ENCODE peak calls at places on chromosomes 7 and 10, in nine cellular contexts. E is PC-3, G is ovary, O is aorta, Z is IMR-90, H is cardiac muscle cell, A is HCT116, F is sigmoid colon, Q is body of pancreas. L is an unnamed sample. For H3K36me3, the result is how much of the 10 kb centered on the place peaks cover.

GRCh38 chr10:80617807-80618206 is 80.1 kb downstream of the SH2D4B start:
- DNase-seq in E (no peak), G (no peak), O (no peak), Z (no peak), H (no peak), A (no peak), F (no peak), Q (no peak), L (no peak)

GRCh38 chr7:95805909-95806308 is 33.6 kb downstream of the DYNC1I1 start:
- DNase-seq in E (no peak), G (no peak), O (no peak), Z (no peak), H (no peak), A (no peak), F (no peak), Q (no peak), L (no peak)

GRCh38 chr7:30285067-30285530 is 702 bp downstream of the ZNRF2 start:
- DNase-seq in E (peak), G (peak), O (peak), Z (peak), H (peak), A (no peak), F (peak), Q (peak), L (no peak)

GRCh38 chr10:121510201-121510771 is 88.0 kb downstream of the FGFR2 start:
- DNase-seq in E (no peak), G (no peak), O (no peak), Z (no peak), H (no peak), A (no peak), F (peak), Q (no peak), L (no peak)

GRCh38 chr7:101591504-101591903 is 37.6 kb downstream of the MYL10 start:
- DNase-seq in E (no peak), G (no peak), O (no peak), Z (no peak), H (no peak), A (no peak), F (no peak), Q (no peak), L (no peak)

GRCh38 chr7:117872565-117873055 is 631 bp downstream of the CTTNBP2 start:
- DNase-seq in E (no peak), G (peak), O (peak), Z (no peak), H (no peak), A (peak), F (peak), Q (peak), L (peak)

GRCh38 chr10:15346440-15347141 is 24.5 kb downstream of the FAM171A1 start:
- DNase-seq in E (no peak), G (peak), O (no peak), Z (peak), H (peak), A (no peak), F (peak), Q (no peak), L (peak)

GRCh38 chr10:114779803-114780609 is 41.6 kb upstream of the FHIP2A start:
- DNase-seq in E (peak), G (no peak), O (no peak), Z (peak), H (peak), A (peak), F (no peak), Q (no peak), L (peak)

GRCh38 chr7:91503934-91504575 is 239.8 kb downstream of the FZD1 start:
- DNase-seq in E (no peak), G (no peak), O (no peak), Z (no peak), H (peak), A (no peak), F (no peak), Q (no peak), L (peak)

GRCh38 chr10:106285199-106285598 is 879.3 kb downstream of the SORCS1 start:
- DNase-seq in E (no peak), G (no peak), O (no peak), Z (peak), H (peak), A (no peak), F (no peak), Q (no peak), L (peak)

GRCh38 chr10:71448146-71448545 is 51.4 kb downstream of the CDH23 start:
- DNase-seq in E (no peak), G (no peak), O (no peak), Z (no peak), H (no peak), A (no peak), F (no peak), Q (no peak), L (no peak)

GRCh38 chr7:2641406-2642393 is 9.9 kb downstream of the TTYH3 start:
- DNase-seq in E (no peak), G (peak), O (peak), Z (peak), H (peak), A (no peak), F (peak), Q (peak), L (peak)

GRCh38 chr10:59580257-59580863 is 129.3 kb downstream of the SLC16A9 start:
- DNase-seq in E (peak), G (no peak), O (no peak), Z (peak), H (peak), A (peak), F (no peak), Q (no peak), L (peak)

GRCh38 chr7:1403844-1404404 is 55.3 kb downstream of the MICALL2 start:
- DNase-seq in E (peak), G (no peak), O (no peak), Z (peak), H (peak), A (no peak), F (no peak), Q (no peak), L (peak)

GRCh38 chr7:110914263-110914662 is 176.7 kb upstream of the LRRN3 start:
- DNase-seq in E (no peak), G (no peak), O (no peak), Z (no peak), H (no peak), A (no peak), F (no peak), Q (no peak), L (no peak)

GRCh38 chr10:70930251-70931000 is 42.1 kb upstream of the PCBD1 start:
- DNase-seq in E (no peak), G (no peak), O (no peak), Z (no peak), H (no peak), A (no peak), F (no peak), Q (no peak), L (no peak)

GRCh38 chr7:115217373-115217772 is 295.5 kb downstream of the MDFIC start:
- DNase-seq in E (peak), G (no peak), O (no peak), Z (no peak), H (peak), A (no peak), F (no peak), Q (no peak), L (no peak)

GRCh38 chr7:48147078-48147591 is 24.1 kb upstream of the ABCA13 start:
- DNase-seq in E (peak), G (no peak), O (no peak), Z (no peak), H (no peak), A (no peak), F (no peak), Q (no peak), L (no peak)

GRCh38 chr10:131503992-131504391 is 192.5 kb upstream of the TCERG1L start:
- DNase-seq in E (no peak), G (no peak), O (no peak), Z (no peak), H (no peak), A (no peak), F (no peak), Q (no peak), L (no peak)

GRCh38 chr10:110228066-110228465 is 20.7 kb downstream of the MXI1 start:
- DNase-seq in E (no peak), G (no peak), O (no peak), Z (no peak), H (no peak), A (no peak), F (no peak), Q (no peak), L (no peak)

GRCh38 chr7:26620352-26620751 is 244.0 kb downstream of the SKAP2 start:
- DNase-seq in E (peak), G (no peak), O (no peak), Z (no peak), H (no peak), A (peak), F (no peak), Q (no peak), L (no peak)

GRCh38 chr10:126240483-126240882 is 147.8 kb downstream of the ADAM12 start:
- DNase-seq in E (no peak), G (no peak), O (no peak), Z (no peak), H (no peak), A (no peak), F (no peak), Q (no peak), L (peak)

GRCh38 chr7:51276091-51276605 is 40.5 kb downstream of the COBL start:
- DNase-seq in E (no peak), G (no peak), O (no peak), Z (no peak), H (no peak), A (no peak), F (no peak), Q (no peak), L (no peak)

GRCh38 chr10:43318456-43318855 is 51.6 kb upstream of the RASGEF1A start:
- DNase-seq in E (no peak), G (no peak), O (no peak), Z (no peak), H (no peak), A (no peak), F (no peak), Q (no peak), L (no peak)

GRCh38 chr10:123380491-123381085 is 226.4 kb downstream of the BUB3 start:
- DNase-seq in E (peak), G (no peak), O (no peak), Z (no peak), H (peak), A (no peak), F (no peak), Q (no peak), L (no peak)

GRCh38 chr7:37081436-37081835 is 357.1 kb upstream of the AOAH start:
- DNase-seq in E (no peak), G (peak), O (peak), Z (no peak), H (peak), A (no peak), F (no peak), Q (peak), L (no peak)

GRCh38 chr7:5695709-5696345 is 85.6 kb downstream of the RNF216 start:
- DNase-seq in E (no peak), G (peak), O (no peak), Z (peak), H (peak), A (no peak), F (peak), Q (peak), L (peak)

GRCh38 chr10:128242641-128243040 is 116.4 kb upstream of the MKI67 start:
- DNase-seq in E (no peak), G (no peak), O (no peak), Z (no peak), H (no peak), A (peak), F (no peak), Q (no peak), L (no peak)

GRCh38 chr10:97234403-97234802 is 48.6 kb upstream of the SLIT1 start:
- DNase-seq in E (peak), G (no peak), O (no peak), Z (peak), H (peak), A (peak), F (no peak), Q (no peak), L (peak)

GRCh38 chr7:137682596-137682995 is 164.2 kb downstream of the DGKI start:
- DNase-seq in E (peak), G (no peak), O (no peak), Z (peak), H (peak), A (no peak), F (no peak), Q (no peak), L (peak)
- H3K27ac ChIP-seq in E (no peak), G (no peak), O (no peak), Z (no peak), H (no peak), A (no peak), F (no peak), Q (no peak), L (peak)

GRCh38 chr7:156963472-156963871 is 14.0 kb downstream of the NOM1 start:
- DNase-seq in E (no peak), G (no peak), O (no peak), Z (no peak), H (no peak), A (no peak), F (no peak), Q (no peak), L (no peak)
- H3K36me3 ChIP-seq in E (half or more), G (under half), O (under half), Z (half or more), H (half or more), A (half or more), F (half or more), Q (under half), L (half or more)

GRCh38 chr7:116670409-116671036 is 1.5 kb upstream of the MET start:
- DNase-seq in E (no peak), G (no peak), O (no peak), Z (peak), H (no peak), A (no peak), F (no peak), Q (peak), L (no peak)

GRCh38 chr7:116671681-116672595 is at the start of gene MET:
- DNase-seq in E (peak), G (peak), O (peak), Z (peak), H (peak), A (peak), F (peak), Q (peak), L (peak)

GRCh38 chr7:116672596-116673503 is 854 bp downstream of the MET start:
- DNase-seq in E (peak), G (no peak), O (no peak), Z (peak), H (peak), A (no peak), F (peak), Q (peak), L (no peak)

GRCh38 chr7:116671111-116671510 is 885 bp upstream of the MET start:
- DNase-seq in E (no peak), G (no peak), O (no peak), Z (no peak), H (no peak), A (no peak), F (no peak), Q (no peak), L (no peak)

DNA sequence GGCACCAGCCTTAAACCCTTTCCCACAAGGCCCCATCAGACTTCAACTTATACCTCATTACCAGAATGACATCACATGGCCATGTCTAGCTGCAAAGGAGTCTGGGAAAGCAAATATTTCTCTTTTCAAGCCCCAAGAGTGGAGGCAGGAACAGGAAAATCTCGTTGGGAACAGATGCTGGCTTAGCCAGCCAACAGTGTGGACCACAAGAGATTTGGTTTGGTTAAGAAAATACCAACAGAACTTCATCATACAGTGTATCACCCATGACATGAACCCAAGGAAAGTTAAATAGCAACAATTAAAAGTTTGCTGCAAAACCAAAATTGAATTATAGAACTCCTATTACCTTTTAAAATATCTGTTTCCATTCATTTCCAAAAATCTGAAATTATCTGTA is 2.2 kb upstream of the MET start:
- DNase-seq in E (no peak), G (no peak), O (no peak), Z (peak), H (no peak), A (no peak), F (no peak), Q (no peak), L (no peak)
- H3K27ac ChIP-seq in E (no peak), G (no peak), O (no peak), Z (no peak), H (no peak), A (no peak), F (no peak), Q (no peak), L (no peak)

GRCh38 chr10:124820121-124820520 is 18.5 kb downstream of the ABRAXAS2 start:
- DNase-seq in E (no peak), G (no peak), O (no peak), Z (no peak), H (no peak), A (no peak), F (no peak), Q (no peak), L (no peak)
- H3K36me3 ChIP-seq in E (under half), G (under half), O (under half), Z (under half), H (under half), A (under half), F (under half), Q (under half), L (under half)

DNA sequence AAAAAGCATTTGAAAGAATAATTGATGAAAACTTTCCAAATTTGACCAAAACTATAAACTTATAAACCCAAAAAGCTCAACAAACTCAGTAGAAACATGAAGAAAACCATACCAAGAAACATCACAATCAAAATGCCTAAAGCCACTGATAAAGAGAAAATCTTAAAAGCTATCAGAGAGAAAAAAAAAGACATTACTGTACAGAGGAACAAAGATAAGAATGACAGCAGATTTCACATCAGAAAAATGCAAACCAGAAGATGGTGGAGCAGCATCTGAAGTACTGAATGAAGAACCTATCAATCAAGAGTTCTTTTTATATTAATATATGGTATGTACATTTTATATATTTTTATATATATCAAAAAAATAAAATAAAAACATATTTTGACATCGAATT is 2.4 kb upstream of the GPAM start:
- DNase-seq in E (no peak), G (no peak), O (no peak), Z (no peak), H (no peak), A (no peak), F (no peak), Q (no peak), L (no peak)
- H3K27ac ChIP-seq in E (no peak), G (no peak), O (no peak), Z (no peak), H (no peak), A (no peak), F (no peak), Q (no peak), L (no peak)

DNA sequence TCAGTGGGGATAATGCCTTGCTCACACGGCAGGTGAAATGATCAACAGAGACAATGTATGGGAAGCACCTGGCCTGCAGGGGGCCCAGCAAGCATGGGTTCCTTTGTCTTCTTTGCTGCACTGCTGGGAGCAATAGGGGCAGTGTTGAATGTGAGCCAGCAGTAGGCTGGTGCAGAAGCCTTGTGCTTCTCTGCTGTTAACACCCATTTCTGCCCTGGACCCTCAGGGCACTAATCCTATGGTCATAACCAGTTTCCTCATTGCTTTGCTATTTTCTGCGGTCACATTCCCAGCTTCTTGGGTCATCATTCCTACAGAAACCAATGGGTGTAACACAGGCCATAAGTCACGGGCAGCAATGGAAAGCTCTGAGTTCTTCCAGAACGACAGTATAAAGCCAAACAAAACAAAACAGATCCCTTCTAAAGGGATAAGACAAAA is 10.9 kb upstream of the LGI1 start:
- DNase-seq in E (peak), G (no peak), O (no peak), Z (peak), H (peak), A (peak), F (no peak), Q (no peak), L (peak)
- H3K36me3 ChIP-seq in E (under half), G (under half), O (under half), Z (under half), H (under half), A (under half), F (under half), Q (under half), L (under half)

GRCh38 chr10:113519616-113520015 is 33.2 kb upstream of the HABP2 start:
- DNase-seq in E (no peak), G (no peak), O (no peak), Z (no peak), H (no peak), A (no peak), F (no peak), Q (no peak), L (no peak)

GRCh38 chr10:113518816-113519591 is 33.8 kb upstream of the HABP2 start:
- DNase-seq in E (peak), G (no peak), O (no peak), Z (no peak), H (peak), A (no peak), F (no peak), Q (no peak), L (no peak)

GRCh38 chr10:113521482-113521795 is 31.4 kb upstream of the HABP2 start:
- DNase-seq in E (no peak), G (no peak), O (no peak), Z (no peak), H (no peak), A (no peak), F (no peak), Q (no peak), L (no peak)

GRCh38 chr10:113522460-113522859 is 30.4 kb upstream of the HABP2 start:
- DNase-seq in E (no peak), G (no peak), O (no peak), Z (peak), H (no peak), A (peak), F (no peak), Q (no peak), L (no peak)

DNA sequence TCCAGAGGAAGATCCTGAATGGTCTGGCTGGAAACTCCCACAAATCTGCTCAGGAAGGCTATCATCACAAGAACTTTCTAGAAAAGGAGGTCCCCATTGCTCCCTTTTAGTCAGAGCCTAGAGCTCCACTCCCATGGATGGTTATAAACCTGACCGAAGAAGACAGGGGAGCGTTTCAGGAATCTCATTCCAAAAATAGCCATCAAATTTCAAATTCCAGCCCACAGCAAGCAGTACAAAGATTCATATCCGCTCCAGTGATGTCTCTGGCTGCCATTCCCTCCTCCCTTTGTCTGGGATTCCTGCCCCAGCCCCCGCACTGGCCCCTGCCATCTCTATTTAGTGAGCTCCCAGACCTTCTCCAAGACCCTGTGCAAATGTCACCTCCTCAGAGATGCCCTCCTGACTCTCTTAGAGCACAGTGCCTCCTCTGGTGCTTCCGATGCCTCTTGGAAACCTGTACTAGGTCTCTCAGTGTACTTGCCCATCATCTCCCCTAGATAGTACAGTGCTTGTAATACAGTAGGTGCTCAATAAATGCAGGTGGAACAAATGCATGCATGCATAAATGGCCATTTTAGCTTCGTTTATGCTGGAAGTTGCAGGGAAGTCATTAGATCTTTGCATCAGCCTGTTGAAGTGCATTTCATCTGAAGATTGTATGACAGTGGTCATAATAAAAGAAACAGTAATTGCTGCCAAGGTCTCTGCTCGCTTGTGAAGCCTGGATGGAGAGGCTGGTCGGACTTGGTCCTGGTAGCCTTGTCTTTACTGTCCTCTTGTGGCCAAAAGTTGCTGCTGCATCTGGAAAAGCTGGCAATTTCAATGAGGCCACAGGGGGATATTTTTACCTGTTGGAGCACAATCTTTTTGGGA is 32.0 kb upstream of the HABP2 start:
- DNase-seq in E (peak), G (peak), O (no peak), Z (peak), H (peak), A (peak), F (peak), Q (peak), L (peak)
- H3K27ac ChIP-seq in E (no peak), G (no peak), O (no peak), Z (no peak), H (no peak), A (no peak), F (no peak), Q (no peak), L (no peak)

L was measured in brain microvascular endothelial cell.